ENCODE peak calls at places on chromosomes 3 and 15, in five cellular contexts. D is effector memory CD8-positive, alpha-beta T cell; L is mucosa of descending colon; N is transverse colon; X is endothelial cell. B is an unnamed sample.

GRCh38 chr3:138440596-138440995 is 6.2 kb downstream of the ESYT3 start:
- DNase-seq in X (no peak), L (no peak), D (no peak), N (no peak), B (no peak)

GRCh38 chr3:89049119-89049518 is 58.3 kb upstream of the EPHA3 start:
- DNase-seq in X (no peak), D (no peak), N (no peak), L (no peak), B (peak)

GRCh38 chr15:76150971-76151598 is 91.3 kb downstream of the TMEM266 start:
- DNase-seq in N (peak), X (peak), L (peak), D (peak), B (peak)

GRCh38 chr3:196666001-196666867 is 26.7 kb downstream of the NRROS start:
- DNase-seq in L (no peak), X (no peak), N (no peak), D (no peak), B (no peak)

GRCh38 chr3:141524988-141525387 is 38.2 kb downstream of the RASA2 start:
- DNase-seq in X (no peak), L (no peak), N (no peak), D (no peak), B (no peak)

GRCh38 chr15:50256188-50257041 is 9.1 kb downstream of the HDC start:
- DNase-seq in D (no peak), X (no peak), N (no peak), L (no peak), B (no peak)

GRCh38 chr3:167100651-167101050 is 279.4 kb downstream of the ZBBX start:
- DNase-seq in D (no peak), L (no peak), X (no peak), N (no peak), B (no peak)

GRCh38 chr3:89104499-89104898 is 2.9 kb upstream of the EPHA3 start:
- DNase-seq in L (no peak), N (no peak), X (no peak), D (no peak), B (peak)

GRCh38 chr15:90869601-90870353 is 1.4 kb downstream of the FURIN start:
- DNase-seq in D (no peak), N (peak), L (peak), X (peak), B (peak)

GRCh38 chr3:111045564-111045963 is 26.1 kb upstream of the NECTIN3 start:
- DNase-seq in N (no peak), X (no peak), D (no peak), L (no peak), B (no peak)

GRCh38 chr3:30659270-30660127 is 53.1 kb downstream of the TGFBR2 start:
- DNase-seq in X (no peak), N (no peak), L (no peak), D (no peak), B (no peak)

GRCh38 chr3:172110127-172110779 is 70.9 kb downstream of the FNDC3B start:
- DNase-seq in X (no peak), L (no peak), D (no peak), N (no peak), B (no peak)

GRCh38 chr15:81752149-81752942 is 293.5 kb downstream of the MEX3B start:
- DNase-seq in L (peak), D (no peak), X (peak), N (peak), B (no peak)

GRCh38 chr15:77870195-77871065 is 207.1 kb downstream of the TBC1D2B start:
- DNase-seq in N (peak), L (peak), X (peak), D (peak), B (peak)

GRCh38 chr3:120595788-120596115 is 384 bp upstream of the NDUFB4 start:
- DNase-seq in L (no peak), D (no peak), X (no peak), N (no peak), B (no peak)

GRCh38 chr15:94840794-94841587 is 609.6 kb downstream of the MCTP2 start:
- DNase-seq in D (no peak), X (no peak), N (peak), L (peak), B (no peak)

GRCh38 chr3:150450906-150451305 is 42.8 kb downstream of the TSC22D2 start:
- DNase-seq in L (no peak), X (no peak), D (no peak), N (no peak), B (no peak)

GRCh38 chr3:141241248-141242034 is 9.8 kb downstream of the PXYLP1 start:
- DNase-seq in N (no peak), X (no peak), L (no peak), D (no peak), B (no peak)

GRCh38 chr15:42131826-42132806 is 24.3 kb downstream of the PLA2G4F start:
- DNase-seq in L (no peak), D (no peak), X (no peak), N (no peak), B (no peak)

GRCh38 chr3:4841783-4842440 is 137.3 kb upstream of the BHLHE40 start:
- DNase-seq in L (no peak), N (no peak), D (no peak), X (no peak), B (no peak)

GRCh38 chr15:58555168-58556027 is 123.6 kb downstream of the LIPC start:
- DNase-seq in X (no peak), D (no peak), N (peak), L (peak), B (no peak)

GRCh38 chr3:67076607-67077006 is 78.5 kb downstream of the KBTBD8 start:
- DNase-seq in L (no peak), D (no peak), N (no peak), X (no peak), B (no peak)

GRCh38 chr3:73801444-73801843 is 176.7 kb upstream of the PDZRN3 start:
- DNase-seq in X (no peak), L (no peak), D (no peak), N (no peak), B (no peak)